ENCODE peak calls at places on chromosomes 16 and 17, in eight cellular contexts. I is AG20443; Y is stimulated activated naive CD8-positive, alpha-beta T cell treated with anti-CD3 and anti-CD28 coated beads, Interleukin-15, Interleukin-2, amounts not matched to agents 100 U/mL and 50 U/mL, for 24 hours; S is activated CD4-positive, CD25-positive, alpha-beta regulatory T cell; G is activated naive CD4-positive, alpha-beta T cell; E is pulmonary artery endothelial cell; B is cardiac muscle cell; D is stimulated activated CD4-positive, alpha-beta T cell treated with anti-CD3 and anti-CD28 coated beads, Interleukin-12 subunit alpha, Interleukin-12 subunit beta, amount 100 ng/mL, for 4 hours. L is an unnamed sample.

GRCh38 chr17:40548982-40549680 is 16.1 kb downstream of the CCR7 start:
- DNase-seq in D (no peak), Y (peak; percentile 34), I (peak; percentile 59), G (no peak), B (no peak), E (peak; percentile 46), S (no peak), L (no peak)

GRCh38 chr17:43360739-43361498 is 37.9 kb upstream of the ARL4D start:
- DNase-seq in E (peak; percentile 90), I (peak; percentile 86), B (peak; percentile 98), S (peak; percentile 84), G (peak; percentile 78), Y (peak; percentile 83), D (peak; percentile 81), L (peak; percentile 100)

GRCh38 chr17:77836557-77837041 is 121.9 kb upstream of the TNRC6C start:
- DNase-seq in E (no peak), I (no peak), Y (peak; percentile 37), D (no peak), S (no peak), B (no peak), G (no peak), L (no peak)

GRCh38 chr17:66984730-66985129 is 20.2 kb downstream of the CACNG4 start:
- DNase-seq in G (no peak), D (no peak), Y (no peak), I (no peak), B (no peak), S (no peak), E (no peak), L (no peak)

GRCh38 chr17:45841883-45842525 is 2.7 kb upstream of the SPPL2C start:
- DNase-seq in I (no peak), E (no peak), S (no peak), D (no peak), G (no peak), Y (no peak), B (no peak), L (no peak)

GRCh38 chr17:60164697-60165096 is 14.9 kb downstream of the CA4 start:
- DNase-seq in D (no peak), G (no peak), E (no peak), Y (no peak), S (no peak), I (no peak), B (no peak), L (no peak)

GRCh38 chr17:76772842-76773521 is 35.1 kb downstream of the MFSD11 start:
- DNase-seq in G (no peak), D (peak; percentile 33), I (peak; percentile 89), Y (peak; percentile 48), E (peak; percentile 57), B (peak; percentile 51), S (peak; percentile 14), L (no peak)

GRCh38 chr16:379183-379960 is 2.4 kb downstream of the PGAP6 start:
- DNase-seq in G (no peak), D (no peak), I (no peak), S (no peak), B (no peak), Y (no peak), E (no peak), L (no peak)

GRCh38 chr17:41965694-41966375 is 760 bp upstream of the CNP start:
- DNase-seq in B (peak; percentile 74), D (peak; percentile 58), E (no peak), S (no peak), I (peak; percentile 53), Y (peak; percentile 71), G (peak; percentile 32), L (no peak)

GRCh38 chr17:9090641-9091096 is 69.4 kb downstream of the NTN1 start:
- DNase-seq in Y (no peak), I (no peak), S (no peak), B (no peak), E (no peak), D (no peak), G (no peak), L (no peak)

GRCh38 chr17:2412561-2413021 is 11.7 kb upstream of the MNT start:
- DNase-seq in G (no peak), B (no peak), S (no peak), I (peak; percentile 67), Y (no peak), E (no peak), D (no peak), L (no peak)

GRCh38 chr16:3017806-3018506 is at the start of gene CLDN6:
- DNase-seq in B (peak; percentile 94), D (no peak), G (no peak), I (no peak), S (no peak), E (no peak), Y (peak; percentile 68), L (no peak)

GRCh38 chr16:2278272-2278608 is 10.3 kb upstream of the RNPS1 start:
- DNase-seq in E (no peak), Y (no peak), D (no peak), S (no peak), B (no peak), I (no peak), G (no peak), L (no peak)